ENCODE peak calls at places on chromosomes 3 and 15, in five cellular contexts. Y is heart right ventricle, N is lung, W is SK-N-SH, J is uterus. I is an unnamed sample. For H3K4me1, the result is how much of the 10 kb centered on the place peaks cover.

GRCh38 chr3:32557640-32558352 is 12.9 kb downstream of the DYNC1LI1 start:
- DNase-seq in J (no peak), Y (no peak), N (no peak), W (no peak), I (no peak)

GRCh38 chr15:69016021-69016595 is 1.6 kb downstream of the NOX5 start:
- DNase-seq in Y (no peak), W (no peak), J (no peak), N (no peak), I (no peak)

GRCh38 chr3:187743195-187744141 is 1.8 kb downstream of the BCL6 start:
- DNase-seq in Y (peak), W (no peak), J (peak), N (peak), I (peak)

GRCh38 chr15:90860942-90861675 is 7.3 kb upstream of the FURIN start:
- DNase-seq in N (no peak), J (no peak), Y (no peak), W (no peak), I (no peak)

GRCh38 chr3:10722921-10723320 is 93.1 kb upstream of the SLC6A11 start:
- DNase-seq in N (no peak), J (no peak), Y (no peak), W (no peak), I (no peak)

GRCh38 chr3:139634236-139634635 is 43.5 kb downstream of the NMNAT3 start:
- DNase-seq in Y (no peak), J (no peak), N (no peak), W (no peak), I (no peak)

GRCh38 chr3:14175383-14176037 is 2.9 kb downstream of the XPC start:
- DNase-seq in W (no peak), J (no peak), N (no peak), Y (no peak), I (no peak)

GRCh38 chr15:53978248-53978906 is at the start of gene UNC13C:
- DNase-seq in W (peak), J (no peak), Y (peak), N (no peak), I (no peak)

GRCh38 chr15:58490405-58491150 is 58.8 kb downstream of the LIPC start:
- DNase-seq in J (no peak), W (no peak), N (no peak), Y (peak), I (no peak)

GRCh38 chr15:65089206-65089824 is 12.8 kb downstream of the KBTBD13 start:
- DNase-seq in N (peak), J (peak), Y (no peak), W (no peak), I (no peak)

GRCh38 chr3:146975476-146975875 is 370.3 kb upstream of the PLSCR5 start:
- DNase-seq in J (no peak), Y (no peak), N (no peak), W (no peak), I (no peak)

GRCh38 chr3:34012102-34012461 is 213.7 kb downstream of the PDCD6IP start:
- DNase-seq in N (no peak), W (peak), Y (no peak), J (no peak), I (no peak)

GRCh38 chr15:48360841-48361240 is 29.6 kb downstream of the DUT start:
- DNase-seq in J (no peak), N (no peak), Y (no peak), W (no peak), I (no peak)

GRCh38 chr15:89192771-89193170 is 28.6 kb downstream of the RLBP1 start:
- DNase-seq in J (no peak), W (peak), Y (no peak), N (no peak), I (no peak)

GRCh38 chr15:71411538-71412482 is 296.5 kb downstream of the THSD4 start:
- DNase-seq in Y (no peak), J (peak), N (peak), W (no peak), I (peak)

GRCh38 chr3:160564205-160564922 is 1.0 kb downstream of the KPNA4 start:
- DNase-seq in Y (peak), W (no peak), N (peak), J (no peak), I (no peak)

DNA sequence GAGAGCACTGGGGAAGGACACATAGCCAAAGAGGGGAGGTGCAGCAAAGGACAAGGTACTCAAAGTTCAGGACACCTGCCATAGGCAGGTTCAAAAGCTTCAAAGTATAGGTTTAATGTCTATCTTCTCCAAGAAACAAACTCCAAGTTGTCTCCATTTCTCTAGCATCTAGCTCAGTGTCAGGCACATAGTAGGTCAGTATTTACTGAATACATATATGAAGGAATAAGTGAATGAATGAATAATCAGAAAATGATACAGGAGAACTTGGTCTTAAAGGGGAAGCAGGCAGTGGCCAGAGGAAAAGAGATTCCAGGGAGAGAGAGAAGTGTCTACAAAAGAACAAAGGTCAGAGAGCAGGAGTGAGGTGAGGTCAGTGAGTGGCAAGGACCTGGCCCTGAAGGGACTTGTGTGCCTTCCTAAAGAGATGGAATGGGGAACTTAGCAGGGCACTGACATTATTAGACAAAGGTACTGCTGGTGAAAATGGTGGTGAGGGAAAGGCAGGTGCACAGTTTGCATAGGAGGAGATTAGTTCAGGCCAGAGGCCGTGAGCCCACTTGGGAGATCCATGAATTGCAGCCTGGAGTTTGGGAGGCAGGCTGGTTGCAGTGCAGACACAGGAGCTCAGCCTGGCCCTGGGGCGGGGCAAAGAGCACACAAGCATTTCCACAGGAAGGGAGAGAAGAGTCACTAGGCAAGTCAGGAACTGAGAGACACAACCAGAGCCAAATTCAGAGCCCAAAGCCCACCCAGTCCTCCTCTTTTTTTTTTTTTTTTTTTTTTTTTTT is 21.4 kb downstream of the TBC1D2B start:
- DNase-seq in J (no peak), N (no peak), Y (no peak), W (no peak), I (no peak)
- H3K4me1 ChIP-seq in J (under half), N (under half), Y (half or more), W (half or more), I (under half)

GRCh38 chr15:47212222-47213010 is 504.9 kb upstream of the SEMA6D start:
- DNase-seq in N (no peak), Y (no peak), J (no peak), W (no peak), I (no peak)

GRCh38 chr15:47203993-47204392 is 513.3 kb upstream of the SEMA6D start:
- DNase-seq in N (no peak), J (no peak), W (no peak), Y (no peak), I (no peak)

GRCh38 chr15:47206358-47206978 is 510.8 kb upstream of the SEMA6D start:
- DNase-seq in J (no peak), N (no peak), Y (no peak), W (no peak), I (no peak)
- TF ChIP-seq CTCF in J (no peak), N (no peak), Y (no peak), W (no peak), I (no peak)

DNA sequence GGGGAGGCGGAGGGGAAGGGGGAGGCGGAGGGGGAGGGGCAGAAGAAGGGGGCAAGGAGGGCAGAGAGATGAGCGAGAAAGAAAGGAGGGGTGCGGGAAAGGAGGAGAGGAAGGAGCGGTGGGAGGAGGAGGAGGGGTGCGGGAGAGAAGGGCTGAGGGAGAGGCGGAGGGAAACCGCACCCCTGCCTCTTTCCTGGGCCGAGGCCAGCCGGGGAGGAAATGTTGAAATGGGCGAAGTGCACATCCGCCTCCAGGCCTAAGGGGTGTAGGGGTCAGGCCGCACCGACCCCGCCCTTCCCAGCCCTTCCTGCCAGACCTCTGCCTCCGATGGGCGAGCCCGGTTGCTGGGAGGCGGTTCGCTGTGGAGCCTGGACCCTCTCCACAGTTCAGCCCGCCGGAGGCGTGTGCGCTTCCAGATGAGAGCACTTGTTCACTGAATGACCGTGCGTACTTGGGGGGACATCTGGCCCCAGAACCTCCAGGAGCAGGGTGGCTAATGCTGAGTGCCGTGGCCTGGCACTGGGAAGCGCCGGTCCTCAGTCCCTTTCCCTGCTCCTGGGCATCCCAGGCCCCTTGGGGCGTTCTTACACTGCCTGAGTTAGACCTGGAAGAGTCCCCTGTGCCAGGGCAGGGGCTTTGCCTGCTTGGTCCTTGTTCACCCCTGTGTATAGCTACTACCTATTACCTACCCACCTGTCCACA is 110.3 kb upstream of the KLF13 start:
- DNase-seq in N (peak), W (peak), J (peak), Y (peak), I (peak)
- H3K4me1 ChIP-seq in N (under half), W (under half), J (under half), Y (under half), I (under half)

GRCh38 chr15:60370804-60371700 is 26.7 kb downstream of the ANXA2 start:
- DNase-seq in Y (peak), W (no peak), J (peak), N (peak), I (peak)
- TF ChIP-seq CTCF in Y (no peak), W (peak), J (no peak), N (no peak), I (no peak)

GRCh38 chr3:75272708-75273107 is 391.4 kb upstream of the FRG2C start:
- DNase-seq in J (no peak), N (no peak), Y (peak), W (no peak), I (no peak)
- H3K4me1 ChIP-seq in J (under half), N (under half), Y (under half), W (under half), I (under half)

GRCh38 chr3:145807990-145808389 is 353.0 kb downstream of the PLOD2 start:
- DNase-seq in W (peak), Y (peak), J (peak), N (no peak), I (no peak)
- TF ChIP-seq CTCF in W (no peak), Y (peak), J (no peak), N (no peak), I (no peak)

DNA sequence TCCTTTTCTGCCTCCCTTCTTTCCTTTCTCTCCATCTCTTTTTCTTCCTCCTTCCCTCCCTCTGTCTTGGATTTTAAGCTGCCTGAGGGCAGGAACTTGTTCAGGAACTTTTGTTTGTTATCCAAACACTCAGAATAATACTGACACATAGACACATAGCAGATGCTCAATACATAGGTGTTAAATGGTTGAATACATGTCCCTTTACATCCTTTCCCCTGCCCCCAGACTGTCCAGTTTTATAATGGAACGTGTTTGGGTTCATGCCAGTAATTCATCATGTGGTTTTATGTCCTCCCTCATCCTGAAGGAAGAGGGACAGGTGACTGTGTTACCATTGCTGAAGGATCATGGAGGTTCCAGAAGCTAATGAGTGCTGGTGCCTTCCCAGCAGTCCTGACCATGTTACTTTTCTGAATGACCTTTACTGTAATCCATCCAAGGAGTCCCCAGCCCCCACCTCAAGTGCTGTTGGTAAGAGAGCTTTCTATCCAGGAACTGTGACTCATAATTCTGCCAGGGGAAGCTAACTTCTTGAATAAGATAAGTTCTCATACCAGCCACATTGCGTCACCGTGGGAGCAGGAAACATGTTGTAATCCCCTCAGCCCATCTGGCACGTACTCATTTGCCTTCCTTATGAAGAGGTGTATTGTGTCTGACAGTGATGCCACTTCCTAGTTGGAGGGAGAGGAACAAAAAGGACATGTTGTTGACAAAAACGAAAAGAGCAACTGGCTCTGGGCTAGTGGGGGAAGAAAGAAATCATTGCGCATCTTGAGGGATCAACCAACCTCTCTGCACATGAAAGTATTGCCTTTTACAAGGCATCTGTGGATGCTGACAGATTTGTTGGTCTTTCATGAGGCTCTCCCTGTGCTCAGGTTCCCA is 52.4 kb downstream of the IL1RAP start:
- DNase-seq in J (peak), Y (peak), W (peak), N (peak), I (peak)
- H3K4me1 ChIP-seq in J (under half), Y (under half), W (under half), N (under half), I (under half)

DNA sequence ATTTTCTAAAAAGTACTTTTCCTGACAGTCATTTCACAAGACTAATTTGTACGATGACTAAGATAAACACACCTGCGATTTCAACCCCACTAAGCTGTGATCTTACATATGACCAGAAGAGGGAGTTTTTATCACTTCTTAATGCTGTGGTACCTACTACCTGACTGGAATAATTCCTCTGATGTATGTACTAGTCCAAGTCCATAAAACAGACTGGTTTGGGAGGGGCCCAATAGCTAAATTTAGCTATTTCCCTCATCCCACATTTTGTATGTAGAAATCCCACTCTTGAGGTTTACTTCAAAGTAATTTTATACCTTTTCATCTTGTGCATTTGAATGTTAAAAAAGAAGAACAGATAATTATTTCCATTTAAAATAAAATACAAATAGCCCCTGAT is 49.7 kb upstream of the SCAANT1 start:
- DNase-seq in N (no peak), Y (no peak), J (no peak), W (peak), I (no peak)
- TF ChIP-seq CTCF in N (peak), Y (peak), J (peak), W (peak), I (peak)

GRCh38 chr15:51126842-51127241 is 32.1 kb upstream of the TNFAIP8L3 start:
- DNase-seq in J (no peak), N (no peak), W (no peak), Y (no peak), I (no peak)
- H3K4me1 ChIP-seq in J (under half), N (under half), W (under half), Y (under half), I (under half)

GRCh38 chr3:107421881-107422280 is 44.6 kb downstream of the CCDC54 start:
- DNase-seq in N (no peak), J (no peak), W (no peak), Y (no peak), I (no peak)

GRCh38 chr3:107426223-107426622 is 49.0 kb downstream of the CCDC54 start:
- DNase-seq in N (no peak), Y (no peak), W (no peak), J (no peak), I (no peak)

GRCh38 chr3:107425033-107425432 is 47.8 kb downstream of the CCDC54 start:
- DNase-seq in Y (no peak), W (no peak), J (no peak), N (no peak), I (no peak)

GRCh38 chr3:107416886-107417285 is 39.6 kb downstream of the CCDC54 start:
- DNase-seq in N (no peak), Y (no peak), W (no peak), J (no peak), I (no peak)

GRCh38 chr3:107421170-107421792 is 44.0 kb downstream of the CCDC54 start:
- DNase-seq in Y (no peak), J (no peak), N (no peak), W (peak), I (no peak)
- TF ChIP-seq CTCF in Y (peak), J (peak), N (peak), W (peak), I (peak)